ENCODE peak calls at places on chromosome 3, in six cellular contexts. I, S, O, B, R and Z are unnamed samples.
A peak's percentile ranks its signal among the peaks of the same experiment; 100 is the strongest.

GRCh38 chr3:25047058-25047457 is 381.0 kb upstream of the RARB start:
- DNase-seq in I (no peak), S (no peak), O (no peak), B (no peak), R (no peak), Z (no peak)

GRCh38 chr3:14175383-14176037 is 2.9 kb downstream of the XPC start:
- DNase-seq in I (no peak), S (no peak), O (peak; percentile 48), B (no peak), R (no peak), Z (no peak)

GRCh38 chr3:4829031-4829394 is 150.2 kb upstream of the BHLHE40 start:
- DNase-seq in I (no peak), S (no peak), O (no peak), B (no peak), R (no peak), Z (no peak)

GRCh38 chr3:80334534-80334933 is 566.7 kb upstream of the ROBO1 start:
- DNase-seq in I (no peak), S (no peak), O (no peak), B (no peak), R (no peak), Z (no peak)

GRCh38 chr3:173584834-173585831 is 187.6 kb downstream of the NLGN1 start:
- DNase-seq in I (no peak), S (peak; percentile 69), O (no peak), B (no peak), R (no peak), Z (no peak)

GRCh38 chr3:117234321-117234720 is 524.7 kb downstream of the TUSC7 start:
- DNase-seq in I (no peak), S (no peak), O (no peak), B (no peak), R (no peak), Z (no peak)

GRCh38 chr3:11434017-11434526 is 161.9 kb downstream of the ATG7 start:
- DNase-seq in I (no peak), S (no peak), O (no peak), B (no peak), R (no peak), Z (no peak)

GRCh38 chr3:150255416-150255815 is 152.7 kb upstream of the TSC22D2 start:
- DNase-seq in I (no peak), S (no peak), O (no peak), B (no peak), R (peak; percentile 7), Z (no peak)

GRCh38 chr3:194140520-194141414 is 4.8 kb downstream of the HES1 start:
- DNase-seq in I (peak; percentile 67), S (peak; percentile 79), O (no peak), B (no peak), R (peak; percentile 51), Z (peak; percentile 46)

GRCh38 chr3:124201786-124202185 is 209.9 kb upstream of the ROPN1 start:
- DNase-seq in I (no peak), S (no peak), O (no peak), B (no peak), R (no peak), Z (no peak)

GRCh38 chr3:150603888-150604319 is 783 bp downstream of the SELENOT start:
- DNase-seq in I (no peak), S (no peak), O (no peak), B (no peak), R (peak; percentile 9), Z (no peak)

GRCh38 chr3:157375342-157375986 is 61.2 kb upstream of the PTX3 start:
- DNase-seq in I (no peak), S (no peak), O (no peak), B (no peak), R (no peak), Z (no peak)

GRCh38 chr3:127688022-127688415 is 15.3 kb downstream of the ABTB1 start:
- DNase-seq in I (no peak), S (no peak), O (no peak), B (no peak), R (no peak), Z (no peak)

GRCh38 chr3:139468407-139468806 is 7.9 kb downstream of the RBP2 start:
- DNase-seq in I (no peak), S (no peak), O (no peak), B (no peak), R (no peak), Z (no peak)

GRCh38 chr3:130700541-130700940 is 46.1 kb downstream of the PIK3R4 start:
- DNase-seq in I (no peak), S (no peak), O (no peak), B (no peak), R (no peak), Z (no peak)

GRCh38 chr3:66572090-66572632 is 71.3 kb upstream of the LRIG1 start:
- DNase-seq in I (no peak), S (no peak), O (no peak), B (no peak), R (no peak), Z (no peak)

GRCh38 chr3:9105421-9105820 is 142.1 kb upstream of the RAD18 start:
- DNase-seq in I (no peak), S (no peak), O (no peak), B (no peak), R (no peak), Z (no peak)

GRCh38 chr3:7444886-7445285 is 584.0 kb downstream of the GRM7 start:
- DNase-seq in I (no peak), S (no peak), O (no peak), B (no peak), R (no peak), Z (no peak)

GRCh38 chr3:7436542-7436941 is 575.6 kb downstream of the GRM7 start:
- DNase-seq in I (no peak), S (no peak), O (no peak), B (no peak), R (no peak), Z (no peak)

DNA sequence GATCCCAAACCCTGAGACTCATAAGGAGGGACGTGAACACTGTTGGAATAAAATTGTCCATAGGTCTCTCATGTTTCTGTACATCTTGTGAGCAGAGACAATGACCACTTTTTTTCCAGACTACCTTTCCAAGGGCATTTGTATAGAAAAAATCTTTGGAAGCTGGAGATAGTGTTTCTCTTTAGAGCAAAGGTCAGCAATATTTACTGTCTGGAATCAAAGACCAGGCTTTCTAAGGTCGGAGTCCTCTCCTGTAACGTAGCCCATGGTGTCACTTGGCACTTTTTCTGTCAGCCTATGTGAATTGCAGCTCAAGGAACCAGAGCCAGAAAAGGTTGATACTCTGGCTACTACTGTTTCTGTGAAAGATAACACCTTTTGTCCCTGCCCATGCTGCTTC is 578.2 kb downstream of the GRM7 start:
- DNase-seq in I (no peak), S (no peak), O (no peak), B (no peak), R (no peak), Z (no peak)
- TF ChIP-seq POLR2A in I (no peak), S (no peak), O (no peak), B (no peak), R (no peak), Z (no peak)

GRCh38 chr3:180135101-180135500 is 98.4 kb upstream of the PEX5L start:
- DNase-seq in I (no peak), S (no peak), O (no peak), B (no peak), R (no peak), Z (no peak)

GRCh38 chr3:180142472-180142871 is 105.7 kb upstream of the PEX5L start:
- DNase-seq in I (no peak), S (no peak), O (no peak), B (no peak), R (no peak), Z (no peak)

GRCh38 chr3:180142041-180142440 is 105.3 kb upstream of the PEX5L start:
- DNase-seq in I (no peak), S (no peak), O (no peak), B (no peak), R (no peak), Z (no peak)

DNA sequence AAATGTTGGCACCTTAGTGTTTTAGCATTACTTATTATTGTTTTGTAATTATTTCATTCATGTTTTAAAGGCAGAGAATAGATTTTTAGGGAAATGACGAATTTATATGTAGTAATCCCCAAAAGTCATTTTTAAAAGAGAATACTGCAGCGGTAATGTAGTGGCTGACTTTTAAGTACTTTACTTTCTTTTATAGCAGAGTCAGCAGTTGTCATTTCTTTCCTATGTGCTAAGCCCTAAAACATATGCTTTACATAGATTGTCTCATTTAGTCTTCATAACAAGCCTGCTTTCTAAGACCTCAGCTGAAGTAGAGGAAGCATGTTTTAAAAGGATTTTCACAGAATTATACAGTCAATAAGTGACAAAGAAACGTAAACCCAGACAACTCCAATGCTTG is 102.1 kb upstream of the PEX5L start:
- DNase-seq in I (no peak), S (no peak), O (no peak), B (no peak), R (no peak), Z (no peak)
- TF ChIP-seq TAF1 in I (no peak), S (no peak), O (no peak), B (no peak), R (no peak), Z (no peak)

GRCh38 chr3:136751259-136752045 is 726 bp downstream of the STAG1 start:
- DNase-seq in I (peak; percentile 61), S (peak; percentile 75), O (no peak), B (no peak), R (peak; percentile 82), Z (peak; percentile 34)
- TF ChIP-seq POLR2A in I (peak; percentile 52), S (peak; percentile 67), O (peak; percentile 62), B (peak; percentile 15), R (peak; percentile 51), Z (no peak)

DNA sequence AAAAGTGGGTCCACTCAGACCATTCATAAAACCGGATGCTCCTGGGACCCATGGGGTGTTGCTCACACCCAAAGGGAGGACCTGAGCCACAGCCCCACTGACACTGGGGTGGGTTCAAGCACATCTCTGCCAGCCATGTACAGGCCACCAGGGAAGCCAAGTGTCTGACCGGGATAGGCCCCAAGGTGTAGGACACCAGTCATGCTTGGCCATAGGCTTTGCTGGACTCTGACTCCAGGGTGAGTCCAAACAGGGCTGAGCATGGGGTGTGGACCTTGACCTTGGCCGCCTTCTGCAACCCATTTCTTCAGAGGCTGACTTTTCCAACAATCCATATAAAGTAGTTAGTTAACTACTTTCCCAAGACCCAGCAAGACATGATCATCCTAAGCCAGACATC is 31.4 kb upstream of the DUSP7 start:
- DNase-seq in I (no peak), S (no peak), O (no peak), B (no peak), R (no peak), Z (no peak)
- TF ChIP-seq TAF1 in I (no peak), S (no peak), O (no peak), B (no peak), R (no peak), Z (no peak)

DNA sequence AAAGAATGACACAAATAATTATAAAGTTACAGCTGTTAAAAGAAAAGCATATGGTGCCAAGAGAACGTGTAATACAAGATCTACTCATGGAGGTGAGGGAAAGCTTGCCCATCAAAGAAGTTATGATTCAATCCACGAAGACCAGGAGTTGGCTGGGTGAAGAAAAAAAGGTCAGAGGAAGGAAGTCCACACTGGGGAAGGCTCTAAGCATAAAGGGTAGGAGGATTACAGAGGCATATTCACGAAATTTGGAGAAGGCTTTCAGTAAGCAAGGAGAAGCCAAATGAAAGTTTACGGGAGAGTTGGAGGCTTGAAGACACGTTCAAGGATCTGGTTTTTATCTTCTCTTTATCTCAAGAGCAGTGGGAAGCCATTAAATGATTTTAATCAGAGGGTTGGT is 1.8 kb upstream of the TGFBR2 start:
- DNase-seq in I (no peak), S (no peak), O (no peak), B (no peak), R (no peak), Z (no peak)
- TF ChIP-seq POLR2A in I (no peak), S (no peak), O (no peak), B (no peak), R (no peak), Z (no peak)